ENCODE peak calls at places on chromosomes 2 and 18, in ten cellular contexts. J is nephron progenitor cell, X is HFF-Myc, L is mesothelial cell of epicardium, Z is cardiac muscle cell, H is GM06990, I is astrocyte of the spinal cord, A is IMR-90, S is lung, Q is OCI-LY7. E is an unnamed sample.
A peak's percentile ranks its signal among the peaks of the same experiment; 100 is the strongest.

GRCh38 chr18:10190564-10190963 is 263.9 kb upstream of the APCDD1 start:
- DNase-seq in Q (no peak), Z (no peak), A (peak; percentile 20), I (peak; percentile 75), H (no peak), X (no peak), J (no peak), S (no peak), L (no peak), E (no peak)

GRCh38 chr2:222561817-222562424 is 94.0 kb downstream of the FARSB start:
- DNase-seq in S (peak; percentile 38), X (no peak), Z (peak; percentile 82), L (peak; percentile 44), I (peak; percentile 63), Q (peak; percentile 38), H (no peak), A (peak; percentile 22), J (peak; percentile 58), E (peak; percentile 41)

GRCh38 chr18:78612801-78613200 is 366.8 kb upstream of the SALL3 start:
- DNase-seq in L (no peak), Z (no peak), S (no peak), J (no peak), I (no peak), Q (no peak), H (no peak), X (no peak), A (no peak), E (no peak)

GRCh38 chr2:19048593-19049264 is 309.7 kb downstream of the OSR1 start:
- DNase-seq in X (no peak), Q (no peak), J (no peak), A (peak; percentile 65), Z (peak; percentile 66), S (peak; percentile 74), L (peak; percentile 54), I (peak; percentile 29), H (no peak), E (no peak)

GRCh38 chr18:76374330-76375281 is 120.4 kb downstream of the ZNF516 start:
- DNase-seq in X (no peak), A (no peak), Q (no peak), Z (no peak), L (no peak), J (no peak), S (no peak), H (peak; percentile 43), I (no peak), E (no peak)

GRCh38 chr2:120469486-120469885 is 123.5 kb downstream of the INHBB start:
- DNase-seq in A (no peak), L (no peak), H (no peak), X (no peak), Z (peak; percentile 57), J (no peak), S (no peak), Q (no peak), I (no peak), E (no peak)

GRCh38 chr2:85266424-85267041 is 61.3 kb downstream of the TGOLN2 start:
- DNase-seq in H (no peak), S (peak; percentile 76), I (peak; percentile 38), Z (peak; percentile 74), Q (peak; percentile 78), A (peak; percentile 56), J (peak; percentile 65), X (no peak), L (peak; percentile 67), E (peak; percentile 34)

GRCh38 chr2:11286749-11287148 is 57.7 kb downstream of the ROCK2 start:
- DNase-seq in I (no peak), L (no peak), X (no peak), S (no peak), Z (peak; percentile 45), Q (no peak), H (no peak), J (no peak), A (peak; percentile 72), E (no peak)

GRCh38 chr2:69203166-69203985 is 183.7 kb downstream of the GFPT1 start:
- DNase-seq in S (no peak), A (no peak), I (no peak), H (no peak), X (no peak), J (no peak), L (no peak), Z (no peak), Q (no peak), E (no peak)

GRCh38 chr18:26327062-26327461 is 100.8 kb downstream of the TAF4B start:
- DNase-seq in S (no peak), J (no peak), I (no peak), H (no peak), Z (no peak), Q (no peak), A (no peak), X (no peak), L (no peak), E (no peak)

GRCh38 chr2:209472386-209472832 is 48.6 kb downstream of the MAP2 start:
- DNase-seq in S (no peak), Z (peak; percentile 87), H (no peak), L (no peak), X (no peak), I (peak; percentile 71), A (peak; percentile 69), Q (no peak), J (no peak), E (no peak)

GRCh38 chr2:223081789-223082188 is 29.8 kb downstream of the KCNE4 start:
- DNase-seq in H (no peak), A (no peak), L (no peak), Q (no peak), Z (peak; percentile 50), I (no peak), X (no peak), J (no peak), S (no peak), E (no peak)

GRCh38 chr18:45657357-45658335 is 42.4 kb downstream of the SLC14A2 start:
- DNase-seq in Z (no peak), X (no peak), H (no peak), S (no peak), I (no peak), J (no peak), Q (no peak), A (peak; percentile 30), L (no peak), E (no peak)

GRCh38 chr18:23585897-23586248 is 433 bp downstream of the NPC1 start:
- DNase-seq in J (no peak), S (peak; percentile 33), I (no peak), H (no peak), L (no peak), Q (no peak), A (peak; percentile 4), Z (no peak), X (no peak), E (no peak)

GRCh38 chr2:239158641-239159475 is 242.0 kb downstream of the HDAC4 start:
- DNase-seq in I (no peak), H (no peak), Q (no peak), S (no peak), L (no peak), J (no peak), Z (no peak), X (no peak), A (no peak), E (no peak)

GRCh38 chr2:218998414-218999002 is 5.3 kb upstream of the CRYBA2 start:
- DNase-seq in I (no peak), H (no peak), X (no peak), J (no peak), S (no peak), L (no peak), A (no peak), Q (no peak), Z (no peak), E (no peak)

GRCh38 chr18:3171631-3172030 is 48.1 kb downstream of the MYOM1 start:
- DNase-seq in X (no peak), L (no peak), H (no peak), J (no peak), S (no peak), A (no peak), I (no peak), Z (peak; percentile 49), Q (no peak), E (no peak)

GRCh38 chr2:108034843-108035242 is 48.5 kb downstream of the SLC5A7 start:
- DNase-seq in J (no peak), S (no peak), A (no peak), H (no peak), L (no peak), X (no peak), I (no peak), Z (no peak), Q (no peak), E (no peak)
- TF ChIP-seq CTCF in J (no peak), S (no peak), A (no peak), H (peak; percentile 26), L (no peak), X (no peak), I (no peak), Z (no peak), Q (peak; percentile 24), E (no peak)

DNA sequence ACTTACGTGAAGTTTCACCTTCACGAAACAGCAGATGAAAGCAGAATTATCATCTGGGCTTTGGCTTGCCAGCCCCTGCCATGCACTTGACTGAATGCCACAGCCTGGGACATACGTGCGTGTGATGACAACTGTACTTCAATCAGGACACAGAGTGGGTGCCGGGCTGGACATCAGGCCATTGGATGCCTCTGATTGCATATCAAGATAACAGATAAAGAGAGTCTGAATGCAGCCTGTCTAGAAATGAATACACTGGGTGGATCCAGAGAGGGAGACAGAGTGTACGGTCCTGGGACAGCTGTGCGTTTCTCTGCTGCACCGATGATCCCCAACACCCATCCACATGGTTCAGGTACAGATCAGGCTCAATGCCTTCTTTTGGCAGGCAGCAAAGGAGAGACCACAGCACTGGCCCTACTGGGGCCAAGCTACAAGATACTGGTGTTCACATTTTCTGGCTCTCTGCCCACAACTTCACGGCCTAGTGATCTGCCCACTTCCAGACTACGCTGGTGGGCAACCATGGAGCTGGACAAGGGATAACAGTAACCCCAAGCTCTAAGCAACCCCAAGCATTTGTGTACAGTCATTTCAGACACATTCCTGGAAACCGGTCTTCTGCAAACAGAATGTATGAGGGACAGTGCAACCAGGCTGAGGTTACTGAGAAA is 35.6 kb downstream of the FBLN7 start:
- DNase-seq in H (no peak), L (no peak), A (no peak), Q (no peak), X (no peak), I (no peak), S (no peak), J (no peak), Z (no peak), E (no peak)
- TF ChIP-seq CTCF in H (no peak), L (no peak), A (no peak), Q (no peak), X (no peak), I (no peak), S (no peak), J (no peak), Z (no peak), E (no peak)

GRCh38 chr2:100733344-100734187 is 86.4 kb upstream of the NPAS2 start:
- DNase-seq in S (peak; percentile 60), A (peak; percentile 75), H (no peak), X (no peak), J (peak; percentile 12), L (no peak), I (peak; percentile 54), Q (no peak), Z (peak; percentile 97), E (no peak)
- TF ChIP-seq CTCF in S (no peak), A (no peak), H (no peak), X (no peak), J (no peak), L (no peak), I (no peak), Q (no peak), Z (no peak), E (no peak)

DNA sequence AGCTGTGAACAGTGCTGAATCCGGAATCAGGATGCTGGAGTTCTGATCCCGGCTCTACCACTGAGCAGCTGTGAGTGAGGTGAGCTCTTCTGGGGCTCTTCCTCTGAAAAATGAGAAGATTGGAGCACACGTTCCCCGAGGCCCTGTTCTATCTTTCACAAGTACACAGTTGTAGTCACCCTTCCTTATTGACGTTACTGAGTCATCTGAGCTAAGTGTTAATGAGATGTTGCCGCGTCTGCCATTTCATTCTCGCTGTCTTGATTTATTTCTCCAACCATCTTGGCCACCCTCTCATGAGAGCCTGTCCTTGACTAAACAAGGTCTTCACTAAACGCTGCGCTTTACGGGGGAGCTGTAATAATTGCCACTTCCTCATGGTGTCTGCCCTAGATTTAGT is 31.9 kb upstream of the EFR3B start:
- DNase-seq in X (no peak), L (no peak), A (no peak), J (no peak), H (no peak), Z (no peak), I (no peak), Q (no peak), S (no peak), E (no peak)
- TF ChIP-seq CTCF in X (no peak), L (no peak), A (no peak), J (no peak), H (no peak), Z (no peak), I (no peak), Q (no peak), S (no peak), E (no peak)

E was measured in progenitor cell of endocrine pancreas.